ENCODE peak calls at places on chromosomes 6 and 20, in seven cellular contexts. C is HCT116, H is GM12878, M is H1, L is K562, Q is HepG2, P is SK-N-SH. O is an unnamed sample.

GRCh38 chr6:33599413-33599911 is 19.4 kb upstream of the BAK1 start:
- DNase-seq in P (no peak), Q (no peak), C (no peak), M (no peak), H (no peak), L (no peak), O (no peak)

GRCh38 chr6:15621203-15622044 is 41.4 kb downstream of the DTNBP1 start:
- DNase-seq in H (peak), C (no peak), Q (no peak), L (peak), M (no peak), P (peak), O (peak)

GRCh38 chr6:20325641-20326421 is 75.8 kb upstream of the E2F3 start:
- DNase-seq in P (no peak), H (no peak), L (no peak), Q (no peak), C (no peak), M (no peak), O (no peak)

GRCh38 chr6:15372932-15373331 is 127.1 kb downstream of the JARID2 start:
- DNase-seq in Q (no peak), L (no peak), H (no peak), C (no peak), M (no peak), P (no peak), O (no peak)

GRCh38 chr20:35307666-35308653 is 15.7 kb upstream of the FAM83C start:
- DNase-seq in H (no peak), P (no peak), C (no peak), M (no peak), Q (no peak), L (no peak), O (no peak)

GRCh38 chr6:139784222-139784769 is 409.8 kb upstream of the CITED2 start:
- DNase-seq in H (no peak), Q (no peak), P (no peak), L (no peak), M (no peak), C (no peak), O (no peak)

GRCh38 chr6:37205189-37205996 is 35.4 kb downstream of the PIM1 start:
- DNase-seq in C (no peak), L (peak), H (no peak), Q (no peak), P (no peak), M (no peak), O (no peak)

GRCh38 chr6:95094751-95095150 is 482.6 kb upstream of the MANEA start:
- DNase-seq in C (peak), M (no peak), H (no peak), Q (no peak), L (no peak), P (no peak), O (no peak)

GRCh38 chr20:6704132-6704861 is 63.2 kb upstream of the BMP2 start:
- DNase-seq in M (no peak), P (no peak), L (no peak), H (no peak), Q (peak), C (no peak), O (no peak)

GRCh38 chr6:78345882-78346281 is 521.5 kb upstream of the IRAK1BP1 start:
- DNase-seq in C (no peak), Q (no peak), L (no peak), M (no peak), P (no peak), H (no peak), O (no peak)

GRCh38 chr6:53896237-53896636 is 101.4 kb downstream of the LRRC1 start:
- DNase-seq in Q (peak), M (no peak), H (no peak), C (no peak), P (no peak), L (no peak), O (no peak)

GRCh38 chr6:34460796-34461507 is 4.9 kb upstream of the PACSIN1 start:
- DNase-seq in H (no peak), Q (no peak), C (no peak), M (no peak), P (no peak), L (no peak), O (no peak)

GRCh38 chr6:24910850-24911712 is 24.7 kb downstream of the RIPOR2 start:
- DNase-seq in L (no peak), Q (no peak), C (no peak), P (peak), H (no peak), M (no peak), O (no peak)

GRCh38 chr20:4713401-4713800 is 8.3 kb upstream of the PRND start:
- DNase-seq in L (no peak), Q (no peak), H (no peak), P (no peak), C (peak), M (no peak), O (no peak)

GRCh38 chr6:7919871-7920270 is 9.3 kb upstream of the TXNDC5 start:
- DNase-seq in M (no peak), C (peak), P (no peak), Q (peak), L (peak), H (no peak), O (no peak)

GRCh38 chr6:5937516-5937915 is 69.2 kb downstream of the NRN1 start:
- DNase-seq in Q (no peak), P (no peak), M (no peak), C (no peak), L (no peak), H (no peak), O (no peak)

GRCh38 chr6:107280791-107281190 is 165.5 kb upstream of the BEND3 start:
- DNase-seq in H (no peak), P (no peak), L (peak), C (no peak), Q (no peak), M (no peak), O (no peak)

GRCh38 chr6:127879685-127880084 is 21.2 kb downstream of the THEMIS start:
- DNase-seq in L (no peak), C (no peak), M (peak), Q (no peak), H (no peak), P (no peak), O (no peak)

GRCh38 chr6:106363401-106364138 is 3.1 kb downstream of the CRYBG1 start:
- DNase-seq in C (no peak), L (no peak), Q (no peak), M (no peak), P (no peak), H (no peak), O (no peak)

GRCh38 chr6:123529843-123530242 is 106.9 kb downstream of the TRDN start:
- DNase-seq in Q (no peak), C (no peak), P (no peak), H (no peak), M (no peak), L (peak), O (no peak)

GRCh38 chr6:131419698-131420097 is 153.3 kb upstream of the ARG1 start:
- DNase-seq in M (no peak), H (no peak), L (no peak), P (no peak), Q (no peak), C (no peak), O (no peak)

GRCh38 chr6:127103482-127103881 is 15.0 kb upstream of the RSPO3 start:
- DNase-seq in C (no peak), L (no peak), H (no peak), M (no peak), P (no peak), Q (no peak), O (no peak)

GRCh38 chr20:44084439-44084838 is 102.5 kb downstream of the JPH2 start:
- DNase-seq in P (no peak), Q (no peak), C (no peak), M (no peak), H (no peak), L (no peak), O (no peak)

GRCh38 chr6:40848038-40848437 is 191.0 kb downstream of the UNC5CL start:
- DNase-seq in H (no peak), L (no peak), M (no peak), C (no peak), Q (no peak), P (no peak), O (no peak)

GRCh38 chr6:75334266-75335040 is 49.9 kb upstream of the TMEM30A start:
- DNase-seq in L (no peak), M (peak), Q (no peak), C (no peak), H (no peak), P (no peak), O (no peak)

GRCh38 chr6:80482056-80482455 is 375.6 kb downstream of the BCKDHB start:
- DNase-seq in P (no peak), H (no peak), Q (no peak), C (no peak), M (no peak), L (no peak), O (no peak)

GRCh38 chr20:2626853-2627541 is 25.4 kb upstream of the NOP56 start:
- DNase-seq in H (no peak), M (no peak), Q (peak), L (no peak), P (no peak), C (peak), O (no peak)

GRCh38 chr6:19159087-19159486 is 678.1 kb upstream of the ID4 start:
- DNase-seq in P (no peak), M (no peak), H (no peak), Q (no peak), C (no peak), L (no peak), O (peak)

GRCh38 chr6:114063956-114064355 is 93.0 kb upstream of the HDAC2 start:
- DNase-seq in P (no peak), H (no peak), Q (no peak), M (no peak), C (no peak), L (no peak), O (no peak)

GRCh38 chr20:43662943-43663655 is 3.8 kb upstream of the MYBL2 start:
- DNase-seq in L (no peak), C (no peak), Q (no peak), M (no peak), P (peak), H (no peak), O (no peak)

GRCh38 chr6:157453131-157453530 is 72.1 kb downstream of the ZDHHC14 start:
- DNase-seq in C (no peak), L (no peak), Q (no peak), M (no peak), H (no peak), P (no peak), O (no peak)

GRCh38 chr6:157452096-157452495 is 71.1 kb downstream of the ZDHHC14 start:
- DNase-seq in L (no peak), P (no peak), M (no peak), Q (no peak), C (no peak), H (no peak), O (no peak)

GRCh38 chr6:157445277-157445676 is 64.3 kb downstream of the ZDHHC14 start:
- DNase-seq in Q (no peak), P (no peak), M (no peak), H (no peak), C (no peak), L (no peak), O (no peak)

GRCh38 chr6:157447735-157448134 is 66.7 kb downstream of the ZDHHC14 start:
- DNase-seq in L (no peak), P (no peak), H (no peak), C (no peak), M (no peak), Q (no peak), O (no peak)

DNA sequence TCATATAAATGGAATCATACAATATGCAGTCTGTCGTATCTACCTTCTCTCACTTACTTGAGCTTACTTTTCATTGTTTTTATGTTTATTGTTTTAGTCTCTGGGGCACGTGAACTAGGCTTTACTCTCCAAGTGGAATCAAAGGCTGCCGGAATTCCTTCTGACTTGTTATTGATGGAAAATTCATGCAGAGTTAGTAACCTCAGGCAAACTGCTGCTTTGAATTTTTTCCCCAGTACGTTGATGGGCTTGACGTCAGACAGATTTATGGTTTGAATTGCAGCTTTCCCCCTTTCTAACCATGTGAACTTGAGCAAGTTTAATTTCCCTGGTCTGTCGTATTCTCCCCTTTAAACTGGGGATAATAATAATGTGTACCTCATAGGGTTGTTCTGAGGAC is 68.6 kb downstream of the ZDHHC14 start:
- DNase-seq in Q (no peak), C (no peak), P (no peak), M (no peak), L (no peak), H (no peak), O (no peak)
- TF ChIP-seq JUND in Q (no peak), C (no peak), P (no peak), M (no peak), L (no peak), H (no peak), O (no peak)

GRCh38 chr6:73516712-73517489 is 3.9 kb downstream of the EEF1A1 start:
- DNase-seq in C (no peak), H (no peak), L (no peak), Q (no peak), P (no peak), M (no peak), O (peak)

GRCh38 chr6:73521351-73522254 is 771 bp upstream of the EEF1A1 start:
- DNase-seq in H (no peak), C (no peak), P (peak), M (peak), Q (peak), L (no peak), O (peak)

GRCh38 chr6:73520688-73521350 is at the start of gene EEF1A1:
- DNase-seq in P (peak), Q (peak), C (peak), M (peak), H (peak), L (peak), O (peak)

GRCh38 chr6:73523434-73524123 is 2.7 kb upstream of the EEF1A1 start:
- DNase-seq in L (peak), M (peak), H (no peak), P (no peak), C (peak), Q (peak), O (peak)

GRCh38 chr6:73519943-73520687 is 717 bp downstream of the EEF1A1 start:
- DNase-seq in Q (peak), L (peak), P (peak), C (no peak), M (peak), H (no peak), O (peak)
- TF ChIP-seq JUND in Q (no peak), L (peak), P (no peak), C (no peak), M (no peak), H (no peak), O (no peak)

GRCh38 chr20:36687850-36688249 is 41.9 kb upstream of the SLA2 start:
- DNase-seq in M (no peak), H (no peak), L (no peak), Q (no peak), P (no peak), C (no peak), O (no peak)
- TF ChIP-seq JUND in M (no peak), H (no peak), L (no peak), Q (no peak), P (no peak), C (no peak), O (no peak)

GRCh38 chr20:53738039-53738944 is 144.7 kb upstream of the ZNF217 start:
- DNase-seq in M (no peak), L (peak), P (peak), H (no peak), C (no peak), Q (peak), O (peak)

GRCh38 chr20:53738945-53739798 is 145.5 kb upstream of the ZNF217 start:
- DNase-seq in H (no peak), L (peak), P (no peak), M (no peak), C (no peak), Q (no peak), O (peak)

GRCh38 chr20:53737404-53738038 is 143.9 kb upstream of the ZNF217 start:
- DNase-seq in M (no peak), H (no peak), C (no peak), L (peak), Q (no peak), P (no peak), O (no peak)

GRCh38 chr20:53741726-53742028 is 148.0 kb upstream of the ZNF217 start:
- DNase-seq in H (no peak), L (no peak), Q (no peak), M (no peak), C (no peak), P (no peak), O (no peak)

DNA sequence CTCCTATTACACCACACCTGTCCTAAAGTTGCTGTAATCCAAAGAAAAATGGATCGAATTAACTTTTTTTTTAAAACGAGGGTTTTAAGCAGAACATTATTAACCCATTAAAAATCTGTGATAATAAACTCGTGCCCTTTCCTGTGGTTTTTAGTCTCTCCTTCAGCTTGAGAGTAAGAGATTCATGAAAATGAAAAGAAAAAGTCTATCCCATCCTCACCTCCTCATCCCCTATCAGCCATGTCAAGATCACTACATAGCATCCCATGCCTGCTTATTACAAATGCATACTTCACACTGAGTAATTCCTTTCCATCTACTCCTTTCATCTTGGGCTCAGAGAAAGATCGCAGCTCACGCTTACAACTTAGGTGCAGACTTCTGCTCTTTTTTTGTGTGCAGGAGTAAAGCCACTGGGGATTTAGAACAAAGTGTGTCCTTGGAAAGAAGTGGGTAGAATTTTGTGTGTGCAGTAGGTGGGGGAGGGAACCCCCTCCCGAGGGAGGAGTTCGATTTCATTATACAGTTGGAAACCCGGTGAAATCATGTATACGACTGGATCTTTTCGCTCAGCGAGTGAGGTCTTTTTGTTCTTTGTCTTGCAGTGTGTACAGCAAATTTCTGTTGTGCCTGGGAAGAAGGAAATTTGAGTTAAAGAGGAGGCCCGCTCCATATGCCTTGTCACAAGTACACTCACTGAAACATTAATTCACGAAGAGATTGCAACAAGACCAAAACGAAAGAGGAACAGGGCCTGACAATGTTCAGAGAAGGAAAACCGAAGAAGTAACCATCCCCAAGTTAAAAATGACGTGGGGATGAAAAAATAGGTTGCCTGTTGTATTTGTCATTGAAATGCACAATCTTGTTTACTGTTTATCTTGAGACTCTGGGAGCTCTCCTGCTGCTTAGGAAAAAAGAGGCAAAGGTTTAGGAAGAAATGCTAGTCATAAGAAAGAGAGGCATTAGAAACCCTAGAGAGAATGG is 146.5 kb upstream of the ZNF217 start:
- DNase-seq in M (no peak), C (no peak), L (peak), P (no peak), H (no peak), Q (no peak), O (no peak)
- TF ChIP-seq JUND in M (no peak), C (no peak), L (no peak), P (no peak), H (no peak), Q (no peak), O (no peak)

O was measured in T47D.